ENCODE peak calls at places on chromosomes 16 and 17, in seven cellular contexts. P is Panc1, A is SW480, Q is WTC11, M is A172, R is HS-27A, E is endothelial cell. F is an unnamed sample.

GRCh38 chr16:55760665-55761035 is 72.2 kb downstream of the CES1 start:
- DNase-seq in P (no peak), A (no peak), Q (no peak), M (no peak), R (no peak), E (peak; percentile 6), F (no peak)

GRCh38 chr16:70476272-70477020 is 22.1 kb downstream of the FCSK start:
- DNase-seq in P (no peak), A (peak; percentile 79), Q (no peak), M (peak; percentile 86), R (peak; percentile 52), E (no peak), F (no peak)

GRCh38 chr16:24497405-24497804 is 42.0 kb upstream of the RBBP6 start:
- DNase-seq in P (no peak), A (peak; percentile 25), Q (no peak), M (no peak), R (no peak), E (no peak), F (no peak)

GRCh38 chr16:67546761-67547422 is 15.4 kb upstream of the CTCF start:
- DNase-seq in P (no peak), A (peak; percentile 52), Q (peak; percentile 88), M (no peak), R (no peak), E (peak; percentile 84), F (peak; percentile 89)

GRCh38 chr17:73343739-73344454 is 32.1 kb upstream of the CDC42EP4 start:
- DNase-seq in P (no peak), A (peak; percentile 51), Q (no peak), M (peak; percentile 60), R (no peak), E (no peak), F (peak; percentile 69)

GRCh38 chr17:19719365-19720209 is 3.2 kb upstream of the SLC47A2 start:
- DNase-seq in P (no peak), A (no peak), Q (no peak), M (no peak), R (no peak), E (no peak), F (no peak)

GRCh38 chr17:6787081-6787693 is 11.2 kb downstream of the FBXO39 start:
- DNase-seq in P (no peak), A (no peak), Q (no peak), M (no peak), R (no peak), E (no peak), F (no peak)

GRCh38 chr17:43531955-43532354 is 14.2 kb downstream of the ETV4 start:
- DNase-seq in P (no peak), A (no peak), Q (no peak), M (no peak), R (no peak), E (no peak), F (no peak)

GRCh38 chr16:52991572-52991971 is 61.1 kb downstream of the CHD9NB start:
- DNase-seq in P (no peak), A (no peak), Q (no peak), M (no peak), R (no peak), E (no peak), F (no peak)

GRCh38 chr16:49599281-49599680 is 225.7 kb downstream of the C16orf78 start:
- DNase-seq in P (no peak), A (no peak), Q (no peak), M (no peak), R (no peak), E (no peak), F (no peak)

GRCh38 chr16:72721981-72722380 is 325.9 kb downstream of the ZFHX3 start:
- DNase-seq in P (no peak), A (no peak), Q (no peak), M (no peak), R (no peak), E (no peak), F (no peak)

GRCh38 chr17:48457080-48457836 is 27.2 kb upstream of the SKAP1 start:
- DNase-seq in P (no peak), A (peak; percentile 71), Q (peak; percentile 72), M (peak; percentile 59), R (no peak), E (peak; percentile 75), F (peak; percentile 73)

GRCh38 chr16:59148756-59149155 is 414.6 kb upstream of the GOT2 start:
- DNase-seq in P (no peak), A (no peak), Q (no peak), M (no peak), R (no peak), E (no peak), F (no peak)

GRCh38 chr16:64305663-64306062 is 816.2 kb downstream of the CDH11 start:
- DNase-seq in P (no peak), A (no peak), Q (no peak), M (no peak), R (no peak), E (no peak), F (no peak)

GRCh38 chr17:81556175-81556691 is 4.1 kb upstream of the FAAP100 start:
- DNase-seq in P (no peak), A (no peak), Q (no peak), M (peak; percentile 83), R (no peak), E (no peak), F (no peak)

GRCh38 chr17:42303694-42304093 is 15.4 kb downstream of the STAT5A start:
- DNase-seq in P (no peak), A (no peak), Q (no peak), M (no peak), R (no peak), E (no peak), F (no peak)

GRCh38 chr16:23699100-23699499 is 13.9 kb downstream of the ERN2 start:
- DNase-seq in P (no peak), A (no peak), Q (no peak), M (no peak), R (no peak), E (no peak), F (no peak)

GRCh38 chr17:72790194-72790593 is 302.3 kb downstream of the SLC39A11 start:
- DNase-seq in P (no peak), A (no peak), Q (no peak), M (no peak), R (no peak), E (no peak), F (no peak)

GRCh38 chr17:52737071-52737470 is 578.6 kb upstream of the CA10 start:
- DNase-seq in P (no peak), A (no peak), Q (no peak), M (no peak), R (no peak), E (no peak), F (no peak)

F was measured in glutamatergic neuron.